ENCODE peak calls at places on chromosomes 13 and 19, in four cellular contexts. E is tibial nerve, W is body of pancreas, T is HCT116. V is an unnamed sample.

GRCh38 chr13:48436661-48437242 is 23.8 kb upstream of the LPAR6 start:
- DNase-seq in T (no peak), E (no peak), W (no peak), V (no peak)

GRCh38 chr13:63094069-63094468 is 1678.4 kb upstream of the PCDH20 start:
- DNase-seq in E (no peak), W (no peak), T (no peak), V (no peak)

GRCh38 chr13:112756967-112757758 is 67.3 kb downstream of the ATP11A start:
- DNase-seq in E (no peak), T (no peak), W (no peak), V (no peak)

GRCh38 chr13:87274209-87274819 is 396.9 kb upstream of the SLITRK5 start:
- DNase-seq in W (peak), T (peak), E (no peak), V (peak)

GRCh38 chr19:48424694-48425219 is 21.0 kb upstream of the GRWD1 start:
- DNase-seq in T (no peak), W (no peak), E (no peak), V (no peak)

GRCh38 chr19:40756502-40757110 is 5.6 kb downstream of the SNRPA start:
- DNase-seq in E (no peak), W (no peak), T (no peak), V (no peak)

GRCh38 chr19:55172741-55173140 is 6.3 kb upstream of the DNAAF3 start:
- DNase-seq in T (no peak), E (no peak), W (no peak), V (no peak)

GRCh38 chr19:29685326-29685725 is 20.1 kb downstream of the PLEKHF1 start:
- DNase-seq in E (no peak), W (no peak), T (no peak), V (no peak)

GRCh38 chr19:39074205-39074692 is 9.9 kb upstream of the ACP7 start:
- DNase-seq in T (no peak), E (no peak), W (no peak), V (no peak)

GRCh38 chr13:50353651-50354415 is 338.6 kb downstream of the KCNRG start:
- DNase-seq in W (no peak), E (no peak), T (no peak), V (peak)

GRCh38 chr19:30742539-30742938 is 370.4 kb downstream of the ZNF536 start:
- DNase-seq in T (no peak), W (no peak), E (no peak), V (no peak)

GRCh38 chr19:2213799-2214198 is 22.3 kb downstream of the PLEKHJ1 start:
- DNase-seq in W (no peak), T (no peak), E (no peak), V (no peak)

GRCh38 chr19:45147835-45148676 is 12.7 kb downstream of the NKPD1 start:
- DNase-seq in E (no peak), W (no peak), T (no peak), V (no peak)

GRCh38 chr13:39310961-39311360 is 272.7 kb downstream of the NHLRC3 start:
- DNase-seq in T (no peak), E (no peak), W (no peak), V (no peak)

GRCh38 chr13:76289558-76289957 is 596.6 kb downstream of the KCTD12 start:
- DNase-seq in W (no peak), T (no peak), E (no peak), V (no peak)

GRCh38 chr19:10826236-10826635 is 9.8 kb downstream of the TMED1 start:
- DNase-seq in E (no peak), W (no peak), T (no peak), V (no peak)

GRCh38 chr13:24085662-24086061 is 74.9 kb upstream of the SPATA13 start:
- DNase-seq in E (no peak), T (no peak), W (no peak), V (no peak)

GRCh38 chr19:9835507-9835949 is 410 bp downstream of the PIN1 start:
- DNase-seq in W (no peak), T (no peak), E (no peak), V (no peak)

GRCh38 chr13:102152790-102153189 is 249.1 kb downstream of the FGF14 start:
- DNase-seq in T (no peak), W (no peak), E (no peak), V (no peak)

GRCh38 chr19:1269478-1270167 is 491 bp downstream of the CIRBP start:
- DNase-seq in E (peak), W (peak), T (no peak), V (no peak)

GRCh38 chr13:90686438-90686837 is 661.0 kb upstream of the MIR17HG start:
- DNase-seq in W (no peak), T (no peak), E (no peak), V (peak)

GRCh38 chr19:49437231-49437630 is 4.1 kb downstream of the SLC17A7 start:
- DNase-seq in W (no peak), E (no peak), T (no peak), V (no peak)

GRCh38 chr19:7434391-7434790 is 54.4 kb downstream of the PEX11G start:
- DNase-seq in T (no peak), W (no peak), E (no peak), V (no peak)

GRCh38 chr13:36815069-36815468 is 4.0 kb upstream of the RFXAP start:
- DNase-seq in E (no peak), T (peak), W (no peak), V (no peak)

GRCh38 chr13:49995535-49996165 is 1.2 kb upstream of the TRIM13 start:
- DNase-seq in W (no peak), E (no peak), T (no peak), V (no peak)

GRCh38 chr13:36082396-36082795 is 48.8 kb downstream of the DCLK1 start:
- DNase-seq in W (no peak), E (no peak), T (no peak), V (no peak)

GRCh38 chr19:402786-403185 is 6.2 kb downstream of the C2CD4C start:
- DNase-seq in E (peak), W (no peak), T (no peak), V (no peak)

GRCh38 chr19:57935731-57936130 is 529 bp upstream of the ZNF418 start:
- DNase-seq in E (no peak), W (no peak), T (no peak), V (no peak)

GRCh38 chr13:107117327-107118012 is 549.5 kb upstream of the ARGLU1 start:
- DNase-seq in W (no peak), T (no peak), E (no peak), V (no peak)

GRCh38 chr13:99995503-99996176 is 14.1 kb downstream of the ZIC2 start:
- DNase-seq in W (no peak), T (no peak), E (no peak), V (no peak)

GRCh38 chr13:90352763-90353162 is 994.7 kb upstream of the MIR17HG start:
- DNase-seq in T (no peak), W (no peak), E (no peak), V (no peak)

GRCh38 chr13:112616586-112617381 is 28.8 kb upstream of the TUBGCP3 start:
- DNase-seq in T (peak), E (no peak), W (peak), V (no peak)

GRCh38 chr13:99501952-99502310 is 659 bp downstream of the TM9SF2 start:
- DNase-seq in W (peak), E (no peak), T (no peak), V (no peak)

GRCh38 chr13:70668293-70668692 is 560.0 kb upstream of the KLHL1 start:
- DNase-seq in W (no peak), E (no peak), T (no peak), V (no peak)

GRCh38 chr19:52336117-52336811 is at the start of gene ZNF610:
- DNase-seq in W (peak), E (peak), T (no peak), V (peak)

GRCh38 chr13:93066187-93066586 is 160.4 kb upstream of the GPC6 start:
- DNase-seq in E (no peak), W (no peak), T (no peak), V (peak)

DNA sequence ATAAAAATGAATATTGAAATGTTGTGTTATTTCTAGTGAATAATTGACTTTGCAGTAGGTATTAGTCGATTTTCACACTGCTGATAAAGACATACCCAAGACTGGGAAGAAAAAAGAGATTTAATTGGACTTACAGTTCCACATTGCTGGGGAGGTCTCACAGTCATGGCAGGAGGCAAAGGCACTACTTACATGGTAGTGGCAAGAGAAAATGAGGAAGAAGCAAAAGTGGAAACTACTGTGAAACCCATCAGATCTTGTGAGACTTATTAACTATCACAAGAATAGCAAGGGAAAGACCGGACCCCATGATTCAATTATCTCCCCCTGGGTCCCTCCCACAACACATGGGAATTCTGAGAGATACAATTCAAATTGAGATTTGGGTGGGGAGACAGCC is 9.9 kb upstream of the C5AR2 start:
- DNase-seq in W (no peak), E (no peak), T (no peak), V (no peak)
- H3K27ac ChIP-seq in W (no peak), E (no peak), T (no peak), V (no peak)

GRCh38 chr13:27251166-27252088 is at the start of gene RPL21:
- DNase-seq in E (peak), T (peak), W (peak), V (peak)

GRCh38 chr13:27242642-27243185 is 8.6 kb upstream of the RPL21 start:
- DNase-seq in E (no peak), W (no peak), T (no peak), V (no peak)

GRCh38 chr13:27250833-27251165 is 559 bp upstream of the RPL21 start:
- DNase-seq in E (no peak), T (no peak), W (no peak), V (no peak)

GRCh38 chr13:27245610-27246009 is 5.7 kb upstream of the RPL21 start:
- DNase-seq in E (no peak), W (no peak), T (no peak), V (no peak)
- H3K4me3 ChIP-seq in E (no peak), W (no peak), T (no peak), V (no peak)

GRCh38 chr19:18645035-18645511 is 8.2 kb downstream of the KLHL26 start:
- DNase-seq in W (no peak), T (no peak), E (no peak), V (no peak)

GRCh38 chr19:18647371-18647767 is 10.5 kb downstream of the KLHL26 start:
- DNase-seq in T (no peak), W (no peak), E (no peak), V (no peak)

GRCh38 chr19:18647807-18648206 is 11.0 kb downstream of the KLHL26 start:
- DNase-seq in E (no peak), T (no peak), W (no peak), V (no peak)

GRCh38 chr19:18646535-18647370 is 9.9 kb downstream of the KLHL26 start:
- DNase-seq in E (no peak), W (no peak), T (no peak), V (no peak)

GRCh38 chr19:18644144-18645034 is 7.6 kb downstream of the KLHL26 start:
- DNase-seq in E (no peak), T (no peak), W (no peak), V (no peak)
- TF ChIP-seq CTCF in E (no peak), T (peak), W (no peak), V (no peak)

DNA sequence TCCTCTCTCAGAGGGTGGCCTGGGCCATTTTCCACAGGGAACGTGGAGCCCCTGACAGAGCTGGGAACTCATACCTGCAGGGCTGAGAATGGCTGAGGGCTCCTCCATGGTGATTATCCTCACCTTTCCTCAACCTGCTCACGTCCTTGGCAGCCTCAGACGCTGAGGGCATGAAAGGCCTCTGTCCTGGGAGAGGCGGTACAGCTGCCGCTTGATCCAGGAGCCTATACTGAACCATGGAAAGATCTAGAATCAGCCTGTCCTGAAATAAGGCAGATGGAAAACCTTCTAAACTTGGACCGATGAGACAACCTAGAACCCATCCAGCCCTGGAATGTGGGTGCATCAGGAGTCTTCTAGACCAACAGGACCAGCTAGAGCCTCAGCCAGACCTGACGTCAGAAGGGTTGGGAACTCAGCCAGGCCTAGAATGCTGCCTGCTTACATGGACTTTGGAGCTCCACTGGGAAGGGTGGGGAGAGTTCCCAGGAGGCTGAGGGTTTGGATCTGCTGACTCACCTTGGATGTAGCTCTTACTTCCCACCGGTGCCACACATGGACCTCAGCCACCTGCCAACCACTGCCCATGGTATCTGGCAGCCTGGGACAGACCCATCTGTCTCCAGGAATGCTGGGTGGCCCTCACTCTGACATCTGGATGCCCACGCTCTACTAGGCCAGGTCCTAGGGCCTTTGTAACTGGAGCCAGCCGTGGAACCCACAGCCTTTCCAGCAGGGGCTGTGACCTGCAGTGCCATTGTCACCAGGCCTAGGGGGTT is 7.5 kb downstream of the KCTD15 start:
- DNase-seq in E (peak), W (peak), T (no peak), V (no peak)
- H3K27ac ChIP-seq in E (no peak), W (peak), T (no peak), V (no peak)